ENCODE peak calls at places on chromosomes 7 and 10, in four cellular contexts. H, Z, S and A are unnamed samples. For H3K27me3, the result is how much of the 10 kb centered on the place peaks cover.

GRCh38 chr7:54705436-54705835 is 53.6 kb downstream of the SEC61G start:
- DNase-seq in Z (peak), H (peak), S (no peak), A (no peak)

GRCh38 chr7:100965051-100965722 is 4.2 kb upstream of the MUC12 start:
- DNase-seq in Z (no peak), H (no peak), S (no peak), A (no peak)

GRCh38 chr7:50531401-50531906 is 33.8 kb downstream of the DDC start:
- DNase-seq in Z (peak), H (peak), S (no peak), A (no peak)

GRCh38 chr10:91551856-91552255 is 81.0 kb downstream of the PPP1R3C start:
- DNase-seq in S (peak), Z (peak), H (peak), A (no peak)

GRCh38 chr10:80964179-80964578 is 426.5 kb downstream of the SH2D4B start:
- DNase-seq in H (no peak), S (no peak), Z (no peak), A (no peak)

GRCh38 chr7:105268511-105269392 is 120.0 kb downstream of the SRPK2 start:
- DNase-seq in Z (peak), S (no peak), H (peak), A (no peak)

GRCh38 chr10:13877154-13877909 is 290.6 kb downstream of the PRPF18 start:
- DNase-seq in S (peak), Z (peak), H (no peak), A (no peak)

GRCh38 chr7:95840953-95841950 is 68.9 kb downstream of the DYNC1I1 start:
- DNase-seq in Z (peak), H (peak), S (no peak), A (no peak)

GRCh38 chr10:88886557-88886956 is 6.5 kb downstream of the STAMBPL1 start:
- DNase-seq in S (no peak), H (no peak), Z (no peak), A (no peak)

GRCh38 chr7:44284216-44284615 is 41.2 kb downstream of the CAMK2B start:
- DNase-seq in Z (no peak), S (peak), H (no peak), A (no peak)

GRCh38 chr7:46969303-46970130 is 612.4 kb downstream of the TNS3 start:
- DNase-seq in Z (peak), H (peak), S (no peak), A (no peak)

GRCh38 chr10:66813122-66813521 is 112.7 kb upstream of the LRRTM3 start:
- DNase-seq in S (no peak), H (no peak), Z (no peak), A (no peak)

GRCh38 chr10:3817002-3817401 is 32.0 kb upstream of the KLF6 start:
- DNase-seq in S (no peak), H (no peak), Z (no peak), A (no peak)

GRCh38 chr10:23058366-23058765 is 37.0 kb upstream of the MSRB2 start:
- DNase-seq in S (no peak), Z (no peak), H (no peak), A (no peak)

GRCh38 chr10:97378933-97379921 is 21.9 kb downstream of the RRP12 start:
- DNase-seq in S (no peak), Z (no peak), H (no peak), A (no peak)

GRCh38 chr7:157470017-157470322 is 133.2 kb downstream of the DNAJB6 start:
- DNase-seq in H (peak), S (no peak), Z (no peak), A (no peak)

GRCh38 chr10:53140516-53140915 is 367.9 kb upstream of the MBL2 start:
- DNase-seq in Z (peak), H (peak), S (no peak), A (no peak)

GRCh38 chr10:84296071-84296981 is 32.1 kb upstream of the CCSER2 start:
- DNase-seq in Z (peak), S (no peak), H (no peak), A (no peak)

GRCh38 chr10:89086801-89087513 is 96.4 kb downstream of the FAS start:
- DNase-seq in H (no peak), S (peak), Z (peak), A (no peak)

GRCh38 chr10:117250409-117250808 is 9.5 kb downstream of the SLC18A2 start:
- DNase-seq in S (no peak), Z (no peak), H (no peak), A (no peak)
- H3K27me3 ChIP-seq in S (under half), Z (under half), H (under half), A (under half)

DNA sequence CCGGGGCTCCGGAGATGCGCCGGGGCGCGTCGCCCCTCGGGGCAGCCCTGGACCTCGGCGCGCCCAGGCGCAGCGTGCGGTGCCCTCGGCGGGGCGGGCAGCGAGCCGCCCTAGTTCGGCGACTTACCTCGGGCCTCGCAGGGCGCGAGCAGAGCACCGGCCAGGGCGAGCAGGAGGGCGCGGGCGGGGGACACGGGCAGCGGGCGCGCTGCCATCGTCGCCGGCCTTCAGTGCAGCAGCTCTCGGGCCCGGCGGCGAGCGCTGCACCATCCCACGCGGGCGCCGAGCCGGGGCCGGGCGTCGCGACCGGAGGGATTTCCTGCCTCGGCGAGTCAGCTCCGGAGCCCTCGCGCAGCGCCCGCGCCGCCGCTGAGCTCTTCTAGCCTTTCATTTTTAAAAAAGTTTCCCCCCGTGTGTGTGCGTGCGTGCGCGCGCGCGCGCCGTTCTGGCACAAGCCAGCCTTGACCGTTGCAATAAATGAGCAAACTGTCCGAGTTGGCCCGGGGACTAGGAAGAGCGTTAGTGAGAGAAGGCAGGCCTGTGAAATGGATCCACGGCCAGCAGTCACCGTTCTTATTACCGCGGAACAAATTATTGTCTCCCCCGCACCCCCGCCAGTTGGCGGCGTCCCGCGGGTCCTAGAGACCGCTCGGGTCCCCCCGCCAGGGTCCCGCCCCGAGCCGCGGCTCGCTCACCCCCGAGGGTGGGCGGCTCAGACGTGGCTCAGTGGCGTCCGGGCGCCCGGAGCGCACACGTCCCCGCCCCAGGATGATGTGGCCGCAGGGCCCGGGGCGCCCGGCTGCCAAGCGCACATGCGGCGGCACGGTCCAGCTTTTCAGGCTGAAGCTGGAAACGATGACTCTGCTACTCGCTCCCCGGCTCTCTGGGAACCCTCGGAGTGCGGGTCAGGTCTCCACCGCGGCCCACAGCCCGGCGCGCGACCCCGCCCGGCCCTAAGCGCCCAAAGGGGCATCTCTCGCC is at the start of gene ADAM12:
- DNase-seq in H (peak), Z (peak), S (peak), A (no peak)
- H3K27me3 ChIP-seq in H (under half), Z (under half), S (under half), A (under half)

GRCh38 chr7:27167916-27168264 is 2.6 kb upstream of the HOXA9 start:
- DNase-seq in H (peak), Z (peak), S (no peak), A (no peak)
- H3K27me3 ChIP-seq in H (under half), Z (under half), S (half or more), A (half or more)

GRCh38 chr10:101123815-101124617 is 7.1 kb upstream of the TLX1 start:
- DNase-seq in Z (no peak), S (no peak), H (no peak), A (no peak)

GRCh38 chr10:101126684-101127628 is 4.1 kb upstream of the TLX1 start:
- DNase-seq in H (no peak), S (no peak), Z (no peak), A (no peak)

GRCh38 chr10:101123085-101123814 is 7.8 kb upstream of the TLX1 start:
- DNase-seq in H (no peak), Z (peak), S (no peak), A (no peak)

GRCh38 chr10:101122270-101123084 is 8.6 kb upstream of the TLX1 start:
- DNase-seq in H (no peak), Z (no peak), S (no peak), A (no peak)

GRCh38 chr10:101124933-101125332 is 6.2 kb upstream of the TLX1 start:
- DNase-seq in S (no peak), Z (no peak), H (no peak), A (no peak)
- H3K27me3 ChIP-seq in S (half or more), Z (half or more), H (under half), A (under half)

GRCh38 chr10:123863721-123864432 is 27.7 kb downstream of the CPXM2 start:
- DNase-seq in Z (no peak), S (no peak), H (no peak), A (no peak)
- H3K27me3 ChIP-seq in Z (under half), S (under half), H (half or more), A (under half)

DNA sequence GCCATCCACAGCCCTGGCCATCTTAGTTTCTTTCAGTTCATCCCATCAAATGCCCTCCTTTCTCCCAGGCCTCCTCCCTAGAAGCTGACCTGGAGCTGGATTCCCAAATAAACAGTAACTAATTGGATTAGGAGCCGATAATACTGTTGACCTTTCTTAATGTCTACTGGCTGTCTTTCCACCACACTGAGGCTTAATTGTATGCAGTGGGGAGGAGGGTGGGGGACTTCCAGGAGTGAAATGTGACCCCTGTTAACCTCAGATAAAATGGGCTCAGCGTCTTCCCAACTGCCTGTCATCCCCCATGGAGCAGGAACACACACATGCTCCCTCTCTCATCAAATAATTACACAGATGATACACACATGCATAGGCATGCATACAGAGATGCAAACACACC is 53.7 kb upstream of the LBX1 start:
- DNase-seq in Z (no peak), S (no peak), H (no peak), A (no peak)
- H3K27me3 ChIP-seq in Z (half or more), S (half or more), H (under half), A (under half)

GRCh38 chr7:150965273-150965830 is 12.8 kb downstream of the KCNH2 start:
- DNase-seq in H (no peak), S (no peak), Z (no peak), A (no peak)

GRCh38 chr7:150968698-150969482 is 9.2 kb downstream of the KCNH2 start:
- DNase-seq in Z (peak), H (no peak), S (no peak), A (no peak)

GRCh38 chr7:150968056-150968455 is 10.1 kb downstream of the KCNH2 start:
- DNase-seq in H (no peak), S (no peak), Z (no peak), A (no peak)

GRCh38 chr7:150966002-150966401 is 12.1 kb downstream of the KCNH2 start:
- DNase-seq in S (no peak), Z (no peak), H (no peak), A (no peak)

DNA sequence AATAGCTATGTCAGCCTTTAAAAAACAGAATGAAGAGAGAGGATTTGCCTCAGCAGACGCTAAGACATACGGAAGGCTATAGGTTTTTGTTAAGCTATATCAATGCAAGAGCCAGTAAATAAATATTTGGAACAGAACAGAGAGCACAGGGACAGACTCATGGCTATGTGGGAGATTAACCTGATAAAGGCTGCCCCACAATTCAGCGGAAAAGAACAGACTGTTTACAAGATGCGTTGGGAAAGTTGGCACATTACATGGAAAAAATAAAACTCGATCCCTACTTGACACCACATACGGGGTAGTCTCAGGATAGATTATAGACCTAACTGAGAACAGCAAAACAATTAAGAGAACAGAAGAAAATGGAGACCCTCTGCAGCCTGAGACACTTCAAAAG is 10.8 kb downstream of the KCNH2 start:
- DNase-seq in Z (no peak), H (no peak), S (no peak), A (no peak)
- H3K27me3 ChIP-seq in Z (half or more), H (under half), S (under half), A (under half)

GRCh38 chr7:48144291-48144768 is 26.9 kb upstream of the ABCA13 start:
- DNase-seq in Z (no peak), S (no peak), H (peak), A (no peak)
- H3K27me3 ChIP-seq in Z (under half), S (under half), H (under half), A (under half)